ENCODE peak calls at places on chromosomes 7 and 10, in four cellular contexts. A, J, Z and F are unnamed samples.

GRCh38 chr10:13776861-13777301 is 190.1 kb downstream of the PRPF18 start:
- DNase-seq in A (no peak), J (no peak), Z (no peak), F (no peak)

GRCh38 chr10:79254333-79255006 is 92.8 kb upstream of the PPIF start:
- DNase-seq in A (no peak), J (no peak), Z (no peak), F (no peak)

GRCh38 chr10:3850999-3851937 is 66.3 kb upstream of the KLF6 start:
- DNase-seq in A (no peak), J (no peak), Z (peak), F (no peak)

GRCh38 chr7:107284911-107285479 is 116.2 kb downstream of the HBP1 start:
- DNase-seq in A (no peak), J (no peak), Z (no peak), F (no peak)

GRCh38 chr10:110637558-110638053 is 6.5 kb upstream of the RBM20 start:
- DNase-seq in A (no peak), J (no peak), Z (no peak), F (peak)

GRCh38 chr10:7296648-7297047 is 114.2 kb downstream of the SFMBT2 start:
- DNase-seq in A (no peak), J (no peak), Z (no peak), F (no peak)

GRCh38 chr7:38561166-38561565 is 70.0 kb downstream of the AMPH start:
- DNase-seq in A (no peak), J (no peak), Z (no peak), F (no peak)

GRCh38 chr10:108556176-108556575 is 1367.1 kb downstream of the XPNPEP1 start:
- DNase-seq in A (no peak), J (no peak), Z (no peak), F (no peak)

GRCh38 chr7:45919947-45920542 is 1.0 kb downstream of the IGFBP3 start:
- DNase-seq in A (no peak), J (no peak), Z (no peak), F (no peak)

GRCh38 chr7:99380032-99380822 is 5.7 kb downstream of the ARPC1B start:
- DNase-seq in A (no peak), J (no peak), Z (no peak), F (no peak)

GRCh38 chr7:69837387-69838068 is 239.3 kb downstream of the AUTS2 start:
- DNase-seq in A (no peak), J (no peak), Z (no peak), F (no peak)

GRCh38 chr10:58435297-58435696 is 50.1 kb downstream of the TFAM start:
- DNase-seq in A (peak), J (no peak), Z (peak), F (no peak)

GRCh38 chr10:36412942-36413341 is 712.5 kb upstream of the ANKRD30A start:
- DNase-seq in A (no peak), J (no peak), Z (peak), F (no peak)

GRCh38 chr7:126079581-126079980 is 1150.0 kb upstream of the POT1 start:
- DNase-seq in A (no peak), J (no peak), Z (no peak), F (no peak)

GRCh38 chr10:44749141-44749540 is 162.0 kb upstream of the TMEM72 start:
- DNase-seq in A (no peak), J (no peak), Z (no peak), F (no peak)

GRCh38 chr10:541750-542371 is 147.6 kb downstream of the DIP2C start:
- DNase-seq in A (peak), J (no peak), Z (no peak), F (no peak)

GRCh38 chr10:21721000-21721670 is 187.1 kb downstream of the MLLT10 start:
- DNase-seq in A (no peak), J (no peak), Z (no peak), F (no peak)

GRCh38 chr10:69104994-69105790 is 17.3 kb downstream of the SRGN start:
- DNase-seq in A (no peak), J (no peak), Z (no peak), F (no peak)

GRCh38 chr7:116356979-116357378 is 142.6 kb upstream of the CAV2 start:
- DNase-seq in A (no peak), J (peak), Z (no peak), F (no peak)

GRCh38 chr10:27446091-27446918 is 57.8 kb upstream of the RAB18 start:
- DNase-seq in A (no peak), J (no peak), Z (peak), F (no peak)

GRCh38 chr10:44874176-44874575 is 37.0 kb upstream of the TMEM72 start:
- DNase-seq in A (peak), J (no peak), Z (no peak), F (no peak)

GRCh38 chr10:97659589-97659988 is 19.1 kb downstream of the PI4K2A start:
- DNase-seq in A (no peak), J (no peak), Z (no peak), F (no peak)

GRCh38 chr7:157436763-157437480 is 100.1 kb downstream of the DNAJB6 start:
- DNase-seq in A (peak), J (no peak), Z (no peak), F (no peak)

GRCh38 chr7:42152353-42153205 is 84.4 kb downstream of the GLI3 start:
- DNase-seq in A (no peak), J (no peak), Z (no peak), F (no peak)

GRCh38 chr10:21334891-21335696 is 190.4 kb downstream of the SKIDA1 start:
- DNase-seq in A (peak), J (no peak), Z (peak), F (no peak)

GRCh38 chr7:75866497-75867389 is 12.1 kb upstream of the RHBDD2 start:
- DNase-seq in A (peak), J (peak), Z (peak), F (peak)

GRCh38 chr7:86937499-86937898 is 122.0 kb downstream of the ELAPOR2 start:
- DNase-seq in A (no peak), J (no peak), Z (no peak), F (no peak)

GRCh38 chr7:148156248-148156647 is 434.3 kb upstream of the C7orf33 start:
- DNase-seq in A (no peak), J (no peak), Z (peak), F (no peak)

GRCh38 chr7:69002416-69002815 is 595.9 kb upstream of the AUTS2 start:
- DNase-seq in A (no peak), J (no peak), Z (no peak), F (no peak)

GRCh38 chr7:84237533-84238173 is 43.1 kb upstream of the SEMA3A start:
- DNase-seq in A (no peak), J (no peak), Z (no peak), F (no peak)

GRCh38 chr7:114370177-114370576 is 44.4 kb upstream of the FOXP2 start:
- DNase-seq in A (no peak), J (no peak), Z (no peak), F (no peak)

GRCh38 chr7:154871483-154871882 is 131.4 kb downstream of the PAXIP1 start:
- DNase-seq in A (peak), J (no peak), Z (no peak), F (no peak)

GRCh38 chr10:90588222-90588621 is 269.6 kb downstream of the HTR7 start:
- DNase-seq in A (no peak), J (no peak), Z (no peak), F (no peak)

GRCh38 chr7:41984888-41985287 is 252.1 kb downstream of the GLI3 start:
- DNase-seq in A (no peak), J (no peak), Z (peak), F (no peak)

GRCh38 chr10:132929953-132930640 is 12.3 kb downstream of the CFAP46 start:
- DNase-seq in A (no peak), J (no peak), Z (no peak), F (no peak)

GRCh38 chr7:152893801-152894294 is 134.3 kb downstream of the ACTR3B start:
- DNase-seq in A (no peak), J (no peak), Z (no peak), F (no peak)

GRCh38 chr7:152897401-152897800 is 137.8 kb downstream of the ACTR3B start:
- DNase-seq in A (no peak), J (no peak), Z (no peak), F (no peak)

GRCh38 chr7:152891837-152892236 is 132.3 kb downstream of the ACTR3B start:
- DNase-seq in A (no peak), J (no peak), Z (no peak), F (no peak)

GRCh38 chr7:152896217-152896616 is 136.7 kb downstream of the ACTR3B start:
- DNase-seq in A (no peak), J (no peak), Z (no peak), F (no peak)

DNA sequence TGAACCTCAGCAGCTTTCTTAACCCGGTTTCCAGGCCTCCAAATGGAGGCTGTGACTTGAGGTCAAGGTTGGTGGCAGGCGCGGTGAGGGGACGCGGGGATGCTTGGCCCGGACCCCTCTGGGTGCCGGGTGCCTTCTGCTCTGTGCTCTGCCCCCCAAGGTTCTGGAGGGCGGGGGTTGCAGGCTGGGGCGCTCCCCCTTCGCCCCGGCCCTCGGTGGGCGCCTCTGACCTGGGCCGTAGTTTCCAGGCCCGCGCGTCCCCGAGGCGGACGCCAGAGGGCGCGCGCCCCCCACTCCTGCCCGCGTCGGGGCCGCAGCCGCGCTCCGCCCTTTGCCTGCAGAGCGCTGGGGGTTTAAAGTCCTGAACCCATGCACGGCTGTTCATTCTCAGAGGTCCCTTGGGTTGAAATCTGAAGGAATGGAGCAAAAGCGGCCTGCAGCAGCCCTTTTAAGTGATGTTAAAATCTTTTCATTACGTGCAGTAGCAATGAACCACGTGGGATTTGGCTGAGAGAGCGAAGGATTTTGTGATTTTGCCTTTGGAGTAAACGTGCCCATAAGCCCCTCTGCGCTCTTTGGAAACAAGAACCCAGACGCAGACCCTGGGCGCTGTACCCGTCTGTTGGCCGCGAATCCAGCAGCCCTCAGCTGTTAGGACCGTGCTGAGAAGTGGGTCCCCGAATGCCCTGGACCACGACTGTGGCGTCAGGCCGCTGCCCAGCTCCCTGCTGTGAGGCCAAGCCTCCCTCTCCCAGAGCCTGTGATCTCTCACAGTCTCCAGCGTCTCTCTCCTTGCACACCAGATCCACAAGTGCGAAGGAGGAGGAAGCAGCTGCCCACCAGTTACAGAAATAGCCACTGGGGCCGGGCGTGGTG is 135.0 kb downstream of the ACTR3B start:
- DNase-seq in A (no peak), J (peak), Z (peak), F (peak)
- TF ChIP-seq CTCF in A (peak), J (peak), Z (peak), F (peak)

GRCh38 chr7:134750083-134751062 is 29.1 kb upstream of the CALD1 start:
- DNase-seq in A (no peak), J (peak), Z (peak), F (peak)
- TF ChIP-seq CTCF in A (peak), J (peak), Z (peak), F (peak)

GRCh38 chr7:48872548-48872947 is 51.8 kb upstream of the CDC14C start:
- DNase-seq in A (no peak), J (no peak), Z (no peak), F (no peak)

GRCh38 chr7:48876087-48876486 is 48.3 kb upstream of the CDC14C start:
- DNase-seq in A (no peak), J (no peak), Z (no peak), F (no peak)

DNA sequence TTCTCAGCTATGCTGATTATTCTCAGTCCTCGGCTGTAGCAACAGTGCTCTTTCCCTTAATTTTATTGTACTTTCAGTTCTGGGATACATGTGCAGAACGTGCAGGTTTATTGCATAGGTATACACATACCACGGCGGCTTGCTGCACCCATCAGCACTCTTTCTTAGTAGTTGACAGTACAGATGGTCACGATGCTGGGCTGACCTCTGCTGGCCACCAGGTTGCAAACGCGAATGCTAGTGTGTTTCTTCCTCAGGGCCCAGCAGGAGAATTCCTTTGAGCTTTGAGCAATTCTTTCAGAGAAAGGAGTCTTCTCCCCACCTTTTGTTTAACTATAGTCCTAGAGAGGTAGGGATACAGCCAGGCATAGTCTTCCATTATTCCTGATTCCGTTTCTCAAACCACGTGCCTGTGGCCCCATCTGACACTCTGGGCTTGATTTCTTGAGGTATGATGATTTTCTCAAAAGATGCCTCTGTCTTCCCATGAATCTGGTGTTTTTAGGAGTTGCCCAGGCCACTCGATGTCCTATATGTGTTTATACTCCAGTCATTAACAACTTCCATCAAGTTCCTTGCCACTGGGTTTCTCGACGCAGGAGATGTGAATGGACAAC is 48.9 kb upstream of the CDC14C start:
- DNase-seq in A (no peak), J (peak), Z (peak), F (peak)
- TF ChIP-seq CTCF in A (no peak), J (peak), Z (peak), F (peak)

GRCh38 chr10:113819989-113820388 is 33.9 kb downstream of the DCLRE1A start:
- DNase-seq in A (no peak), J (no peak), Z (no peak), F (no peak)

GRCh38 chr10:113825791-113826190 is 28.1 kb downstream of the DCLRE1A start:
- DNase-seq in A (no peak), J (no peak), Z (no peak), F (no peak)

GRCh38 chr10:113822174-113822573 is 31.7 kb downstream of the DCLRE1A start:
- DNase-seq in A (no peak), J (no peak), Z (no peak), F (no peak)

GRCh38 chr10:113820507-113820906 is 33.4 kb downstream of the DCLRE1A start:
- DNase-seq in A (no peak), J (peak), Z (no peak), F (peak)
- TF ChIP-seq CTCF in A (no peak), J (peak), Z (no peak), F (peak)

GRCh38 chr7:50119815-50120637 is 27.0 kb upstream of the ZPBP start:
- DNase-seq in A (no peak), J (peak), Z (peak), F (peak)
- TF ChIP-seq CTCF in A (no peak), J (peak), Z (no peak), F (peak)

GRCh38 chr10:122983898-122984297 is 3.7 kb downstream of the PSTK start:
- DNase-seq in A (no peak), J (no peak), Z (no peak), F (no peak)

GRCh38 chr10:122984708-122985107 is 4.5 kb downstream of the PSTK start:
- DNase-seq in A (no peak), J (no peak), Z (no peak), F (no peak)

GRCh38 chr10:122974543-122975064 is 5.6 kb upstream of the PSTK start:
- DNase-seq in A (no peak), J (no peak), Z (no peak), F (no peak)

GRCh38 chr10:122981066-122981464 is 864 bp downstream of the PSTK start:
- DNase-seq in A (no peak), J (no peak), Z (peak), F (no peak)

DNA sequence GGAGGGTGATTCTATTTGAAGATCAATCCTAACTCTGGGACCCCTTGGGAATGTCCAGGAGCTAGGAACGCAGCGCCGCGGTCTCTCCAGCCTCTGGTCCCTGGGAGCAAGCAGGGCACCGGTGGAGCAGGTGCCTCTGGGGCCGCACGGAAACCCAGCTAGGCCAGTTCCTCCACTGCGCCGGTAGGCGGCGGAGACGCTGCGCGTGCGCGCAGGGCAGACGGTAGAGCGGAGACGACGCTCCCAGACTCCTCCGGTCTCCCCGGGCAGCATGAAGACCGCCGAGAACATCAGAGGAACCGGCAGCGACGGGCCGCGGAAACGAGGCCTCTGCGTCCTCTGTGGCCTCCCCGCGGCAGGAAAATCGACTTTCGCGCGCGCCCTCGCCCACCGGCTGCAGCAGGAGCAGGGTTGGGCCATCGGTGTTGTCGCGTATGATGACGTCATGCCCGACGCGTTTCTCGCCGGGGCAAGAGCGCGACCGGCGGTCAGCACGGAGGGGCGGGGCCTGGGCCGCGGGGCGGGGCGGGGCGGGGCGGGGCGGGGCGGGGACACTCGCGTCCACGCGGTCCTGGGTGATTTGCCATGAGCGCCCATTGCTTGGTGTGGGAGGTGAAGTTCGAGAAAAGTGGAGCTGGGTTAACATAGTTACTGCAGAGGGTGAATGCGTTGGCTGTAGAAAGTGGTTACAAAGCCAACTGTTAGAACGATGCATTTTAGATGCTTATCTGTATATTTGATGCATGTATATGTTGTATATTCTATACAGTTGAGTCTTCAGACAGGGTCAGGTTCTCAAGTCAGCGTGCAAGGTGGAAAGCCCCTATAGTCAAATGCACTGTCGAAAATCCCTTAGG is at the start of gene PSTK:
- DNase-seq in A (peak), J (peak), Z (peak), F (peak)
- TF ChIP-seq CTCF in A (peak), J (peak), Z (peak), F (peak)

GRCh38 chr7:149868638-149869290 is 5.0 kb upstream of the ATP6V0E2 start:
- DNase-seq in A (no peak), J (no peak), Z (no peak), F (no peak)
- TF ChIP-seq CTCF in A (no peak), J (no peak), Z (no peak), F (no peak)

GRCh38 chr10:114242235-114242634 is 3.2 kb downstream of the VWA2 start:
- DNase-seq in A (no peak), J (no peak), Z (no peak), F (no peak)

GRCh38 chr10:114243661-114244060 is 4.6 kb downstream of the VWA2 start:
- DNase-seq in A (no peak), J (no peak), Z (no peak), F (no peak)

GRCh38 chr10:114239994-114240345 is 916 bp downstream of the VWA2 start:
- DNase-seq in A (no peak), J (peak), Z (no peak), F (no peak)

GRCh38 chr10:114244126-114244525 is 5.1 kb downstream of the VWA2 start:
- DNase-seq in A (no peak), J (no peak), Z (no peak), F (no peak)

GRCh38 chr10:114239117-114239993 is at the start of gene VWA2:
- DNase-seq in A (no peak), J (peak), Z (peak), F (peak)
- TF ChIP-seq CTCF in A (no peak), J (peak), Z (peak), F (peak)